ENCODE peak calls at places on chromosomes 5 and 9, in ten cellular contexts. V is activated CD4-positive, CD25-positive, alpha-beta regulatory T cell treated with anti-CD3 and anti-CD28 coated beads, Interleukin-2, amount 50 U/mL, for 16 hours; J is endothelial cell; H is activated gamma-delta T cell treated with Interleukin-2 at 50 U/mL for 16 hours; Q is kidney epithelial cell; G is MV-4-11; W is HFF-Myc; C is activated T-helper 9 cell treated with anti-CD3 and anti-CD28 coated beads, Interleukin-2, amount 50 U/mL, for 16 hours; N is globus pallidus; P is left ventricle myocardium inferior. M is an unnamed sample.

GRCh38 chr9:15268796-15269195 is 38.2 kb downstream of the TTC39B start:
- DNase-seq in W (no peak), P (no peak), C (no peak), V (no peak), J (no peak), G (no peak), H (no peak), N (no peak), Q (no peak), M (no peak)

GRCh38 chr9:85079374-85079773 is 409.8 kb downstream of the NTRK2 start:
- DNase-seq in C (no peak), W (no peak), J (no peak), N (no peak), P (no peak), Q (no peak), H (no peak), V (no peak), G (no peak), M (no peak)

GRCh38 chr5:33370135-33370472 is 70.7 kb upstream of the TARS1 start:
- DNase-seq in V (no peak), Q (peak), N (no peak), P (no peak), J (no peak), H (no peak), G (peak), W (peak), C (no peak), M (no peak)

GRCh38 chr5:73985145-73985544 is 359.1 kb downstream of the ARHGEF28 start:
- DNase-seq in J (peak), H (no peak), W (no peak), N (no peak), V (no peak), P (no peak), C (no peak), Q (no peak), G (no peak), M (no peak)

GRCh38 chr5:56534102-56534501 is 281.2 kb upstream of the MAP3K1 start:
- DNase-seq in H (no peak), N (no peak), C (no peak), J (no peak), W (no peak), P (no peak), G (no peak), Q (peak), V (no peak), M (no peak)

GRCh38 chr5:150595466-150596031 is 44.9 kb upstream of the SYNPO start:
- DNase-seq in G (no peak), V (no peak), W (no peak), Q (no peak), H (no peak), C (no peak), N (no peak), P (peak), J (peak), M (no peak)

GRCh38 chr9:4741365-4742031 is 496 bp upstream of the AK3 start:
- DNase-seq in C (peak), J (peak), Q (no peak), G (no peak), H (peak), P (peak), V (no peak), N (peak), W (no peak), M (no peak)

GRCh38 chr5:73892806-73893205 is 266.8 kb downstream of the ARHGEF28 start:
- DNase-seq in G (peak), V (no peak), H (no peak), N (no peak), P (no peak), J (no peak), Q (no peak), C (no peak), W (no peak), M (no peak)

GRCh38 chr9:81620009-81620405 is 69.3 kb downstream of the TLE1 start:
- DNase-seq in J (no peak), V (no peak), Q (no peak), H (no peak), G (peak), N (no peak), P (no peak), C (no peak), W (no peak), M (no peak)

GRCh38 chr9:100352201-100352726 is 478 bp downstream of the TEX10 start:
- DNase-seq in N (peak), G (peak), P (peak), Q (no peak), V (no peak), J (peak), W (no peak), H (peak), C (no peak), M (no peak)

GRCh38 chr9:114486205-114486963 is 18.9 kb downstream of the WHRN start:
- DNase-seq in G (peak), W (no peak), Q (no peak), P (no peak), N (no peak), C (no peak), V (no peak), J (no peak), H (no peak), M (no peak)

GRCh38 chr5:57653636-57654290 is 171.2 kb upstream of the ACTBL2 start:
- DNase-seq in H (no peak), J (no peak), W (no peak), N (peak), V (no peak), C (no peak), Q (no peak), G (no peak), P (no peak), M (no peak)

GRCh38 chr9:132990781-132991180 is 12.3 kb downstream of the GFI1B start:
- DNase-seq in G (no peak), C (no peak), P (no peak), H (no peak), W (no peak), N (no peak), V (no peak), Q (no peak), J (no peak), M (no peak)

M was measured in activated B cell treated with CpG ODN at 0.5 μM for 24 hours.